ENCODE peak calls at places on chromosomes 11 and 22, in ten cellular contexts. O, Q, J, P, H, T, W, X, U and V are unnamed samples.

GRCh38 chr11:27902981-27903624 is 202.8 kb upstream of the BDNF start:
- DNase-seq in T (no peak), X (no peak), J (no peak), W (no peak), Q (peak), H (no peak), P (no peak), U (no peak), O (peak), V (no peak)

GRCh38 chr11:67418476-67419281 is 3.2 kb downstream of the CARNS1 start:
- DNase-seq in Q (no peak), O (no peak), T (no peak), W (peak), H (no peak), U (no peak), P (peak), J (no peak), X (no peak), V (no peak)

GRCh38 chr11:36469063-36469462 is 41.0 kb downstream of the TRAF6 start:
- DNase-seq in U (no peak), X (no peak), Q (peak), T (no peak), P (peak), O (no peak), W (peak), J (no peak), H (no peak), V (no peak)

GRCh38 chr11:74725701-74726100 is 5.5 kb downstream of the CHRDL2 start:
- DNase-seq in W (no peak), U (no peak), P (no peak), T (no peak), O (no peak), Q (no peak), H (peak), J (no peak), X (no peak), V (no peak)

GRCh38 chr22:44159230-44159629 is 21.5 kb upstream of the PARVG start:
- DNase-seq in W (no peak), P (no peak), O (no peak), H (no peak), X (no peak), T (no peak), Q (peak), U (no peak), J (no peak), V (no peak)

GRCh38 chr11:118689503-118689851 is 10.0 kb upstream of the TREH start:
- DNase-seq in O (no peak), T (no peak), X (no peak), Q (no peak), P (no peak), J (no peak), H (peak), U (no peak), W (no peak), V (no peak)

GRCh38 chr11:120840661-120841060 is 183.2 kb upstream of the TBCEL start:
- DNase-seq in J (no peak), P (no peak), H (no peak), X (no peak), Q (no peak), W (no peak), U (no peak), T (no peak), O (no peak), V (no peak)

GRCh38 chr11:4065086-4065485 is 29.5 kb upstream of the RRM1 start:
- DNase-seq in W (peak), Q (no peak), O (no peak), H (no peak), X (no peak), T (no peak), J (no peak), P (no peak), U (no peak), V (no peak)

GRCh38 chr11:2099523-2100316 is 39.5 kb downstream of the IGF2 start:
- DNase-seq in U (no peak), W (no peak), J (no peak), H (no peak), P (no peak), O (no peak), Q (no peak), X (peak), T (no peak), V (no peak)

GRCh38 chr22:20080776-20081654 is 974 bp downstream of the DGCR8 start:
- DNase-seq in J (no peak), X (no peak), T (no peak), H (no peak), U (no peak), O (peak), Q (peak), W (peak), P (no peak), V (peak)

GRCh38 chr11:124670732-124671131 is 2.8 kb downstream of the SIAE start:
- DNase-seq in H (no peak), T (no peak), J (peak), P (peak), X (peak), U (no peak), W (peak), Q (peak), O (no peak), V (peak)

GRCh38 chr11:133171374-133171773 is 360.9 kb downstream of the OPCML start:
- DNase-seq in P (no peak), Q (no peak), H (no peak), J (no peak), U (no peak), O (no peak), T (no peak), X (no peak), W (no peak), V (no peak)

GRCh38 chr11:57546869-57547518 is 9.6 kb downstream of the SMTNL1 start:
- DNase-seq in P (no peak), T (no peak), H (no peak), Q (peak), U (no peak), J (no peak), O (peak), X (no peak), W (peak), V (peak)

GRCh38 chr11:105458071-105458470 is 151.8 kb upstream of the GRIA4 start:
- DNase-seq in T (no peak), X (no peak), O (no peak), J (no peak), U (no peak), P (no peak), H (no peak), Q (no peak), W (no peak), V (no peak)

GRCh38 chr22:24180316-24181087 is 785 bp upstream of the SUSD2 start:
- DNase-seq in X (no peak), P (no peak), U (no peak), J (no peak), W (no peak), Q (no peak), T (no peak), O (no peak), H (no peak), V (no peak)

GRCh38 chr11:35978173-35978572 is 34.3 kb downstream of the LDLRAD3 start:
- DNase-seq in H (no peak), P (no peak), T (no peak), O (no peak), W (no peak), Q (no peak), J (no peak), X (no peak), U (no peak), V (no peak)

GRCh38 chr11:125874556-125875124 is 12.8 kb upstream of the HYLS1 start:
- DNase-seq in W (peak), Q (peak), U (peak), T (peak), H (peak), O (peak), J (no peak), X (peak), P (peak), V (peak)

GRCh38 chr11:59545179-59546020 is 34.1 kb downstream of the OR4D9 start:
- DNase-seq in X (no peak), Q (peak), O (no peak), W (no peak), T (peak), P (no peak), H (no peak), J (no peak), U (no peak), V (no peak)

GRCh38 chr11:3229673-3230630 is 2.3 kb downstream of the MRGPRE start:
- DNase-seq in W (no peak), Q (no peak), T (no peak), J (no peak), H (no peak), U (no peak), X (no peak), O (no peak), P (no peak), V (no peak)

GRCh38 chr11:128417607-128418324 is 169.6 kb downstream of the ETS1 start:
- DNase-seq in O (peak), W (no peak), H (no peak), X (no peak), U (no peak), P (no peak), Q (peak), T (no peak), J (no peak), V (peak)

GRCh38 chr11:27216268-27217149 is 146.5 kb downstream of the CCDC34 start:
- DNase-seq in X (no peak), H (peak), P (no peak), U (no peak), W (no peak), J (no peak), T (no peak), O (peak), Q (peak), V (no peak)

GRCh38 chr22:37501610-37502341 is 15.6 kb upstream of the MFNG start:
- DNase-seq in T (peak), P (no peak), H (no peak), W (no peak), O (peak), Q (peak), J (no peak), X (no peak), U (no peak), V (no peak)

GRCh38 chr11:45333506-45333971 is 47.4 kb upstream of the SYT13 start:
- DNase-seq in H (peak), U (no peak), O (peak), J (no peak), P (peak), W (peak), Q (peak), X (no peak), T (no peak), V (peak)

GRCh38 chr11:123580557-123581275 is 73.7 kb downstream of the SCN3B start:
- DNase-seq in T (peak), W (peak), H (peak), Q (peak), P (peak), J (peak), U (peak), X (peak), O (peak), V (peak)

GRCh38 chr11:120134106-120134930 is 3.6 kb downstream of the TRIM29 start:
- DNase-seq in X (no peak), U (no peak), O (no peak), W (no peak), P (no peak), T (no peak), J (no peak), Q (no peak), H (peak), V (peak)

GRCh38 chr22:24432059-24432853 is 4.9 kb downstream of the ADORA2A start:
- DNase-seq in O (peak), P (peak), W (peak), J (no peak), Q (peak), T (no peak), U (no peak), X (no peak), H (peak), V (no peak)

GRCh38 chr11:116376547-116376946 is 396.2 kb downstream of the BUD13 start:
- DNase-seq in J (no peak), H (no peak), Q (no peak), P (no peak), X (no peak), U (no peak), T (no peak), W (no peak), O (no peak), V (no peak)

GRCh38 chr11:27392715-27393114 is 29.7 kb upstream of the CCDC34 start:
- DNase-seq in W (no peak), O (peak), U (no peak), J (no peak), P (no peak), H (no peak), T (no peak), X (no peak), Q (peak), V (peak)

GRCh38 chr11:32427935-32428664 is 7.2 kb downstream of the WT1 start:
- DNase-seq in O (no peak), H (no peak), T (no peak), U (no peak), W (peak), X (no peak), J (no peak), P (no peak), Q (no peak), V (no peak)

GRCh38 chr11:2435288-2436012 is 8.9 kb downstream of the TRPM5 start:
- DNase-seq in H (no peak), J (no peak), O (no peak), W (no peak), P (no peak), T (no peak), X (no peak), Q (no peak), U (no peak), V (no peak)

GRCh38 chr22:29727248-29727551 is 7.4 kb downstream of the CABP7 start:
- DNase-seq in O (peak), J (no peak), U (no peak), Q (peak), P (peak), H (peak), T (peak), X (no peak), W (peak), V (peak)

GRCh38 chr11:66264893-66265292 is 3.5 kb upstream of the RAB1B start:
- DNase-seq in H (no peak), Q (no peak), X (no peak), J (no peak), U (no peak), O (no peak), T (no peak), W (peak), P (peak), V (peak)